ENCODE peak calls at places on chromosomes 11 and 22, in seven cellular contexts. S is activated T-cell treated with anti-CD3 and anti-CD28 coated beads for 48 hours; K is T follicular helper cell; E is naive thymus-derived CD4-positive, alpha-beta T cell; I is HCT116; U is NAMALWA; F is fibroblast of lung. L is an unnamed sample.

GRCh38 chr11:62612366-62613274 is at the start of the genes EML3 and ROM1:
- DNase-seq in S (peak; percentile 87), K (peak; percentile 75), E (peak; percentile 83), I (no peak), U (peak; percentile 95), F (peak; percentile 92), L (peak; percentile 91)

GRCh38 chr11:18310800-18311340 is 11.1 kb downstream of the HPS5 start:
- DNase-seq in S (no peak), K (no peak), E (no peak), I (no peak), U (no peak), F (no peak), L (no peak)

GRCh38 chr22:37178350-37179125 is 9.5 kb downstream of the C1QTNF6 start:
- DNase-seq in S (no peak), K (no peak), E (no peak), I (no peak), U (no peak), F (peak; percentile 41), L (peak; percentile 37)

GRCh38 chr22:29095459-29095858 is 22.6 kb downstream of the KREMEN1 start:
- DNase-seq in S (no peak), K (no peak), E (no peak), I (no peak), U (no peak), F (no peak), L (no peak)

GRCh38 chr11:76335827-76336226 is 45.1 kb downstream of the THAP12 start:
- DNase-seq in S (no peak), K (no peak), E (no peak), I (no peak), U (no peak), F (no peak), L (no peak)

GRCh38 chr11:58788355-58789023 is 56.0 kb downstream of the GLYATL2 start:
- DNase-seq in S (no peak), K (no peak), E (peak; percentile 78), I (peak; percentile 34), U (peak; percentile 63), F (peak; percentile 38), L (peak; percentile 3)

GRCh38 chr11:91295591-91295990 is 929.0 kb upstream of the FAT3 start:
- DNase-seq in S (no peak), K (no peak), E (no peak), I (no peak), U (no peak), F (peak; percentile 33), L (no peak)

GRCh38 chr11:75024764-75025211 is 36.1 kb downstream of the NEU3 start:
- DNase-seq in S (no peak), K (no peak), E (no peak), I (no peak), U (no peak), F (peak; percentile 28), L (no peak)

GRCh38 chr22:30208631-30209603 is 37.6 kb downstream of the LIF start:
- DNase-seq in S (no peak), K (no peak), E (no peak), I (no peak), U (no peak), F (peak; percentile 95), L (no peak)

GRCh38 chr11:119470316-119471266 is 47.6 kb upstream of the THY1 start:
- DNase-seq in S (no peak), K (no peak), E (no peak), I (no peak), U (no peak), F (peak; percentile 98), L (no peak)

GRCh38 chr11:114892381-114893197 is 214.3 kb downstream of the NXPE2 start:
- DNase-seq in S (no peak), K (no peak), E (no peak), I (no peak), U (peak; percentile 39), F (no peak), L (no peak)

GRCh38 chr11:123137496-123138270 is 57.4 kb downstream of the CLMP start:
- DNase-seq in S (no peak), K (no peak), E (no peak), I (no peak), U (no peak), F (peak; percentile 88), L (peak; percentile 83)

GRCh38 chr11:77086521-77087472 is 15.8 kb upstream of the OMP start:
- DNase-seq in S (no peak), K (no peak), E (no peak), I (no peak), U (no peak), F (no peak), L (no peak)

GRCh38 chr11:57644748-57645715 is 4.7 kb downstream of the YPEL4 start:
- DNase-seq in S (peak; percentile 78), K (peak; percentile 81), E (peak; percentile 88), I (peak; percentile 71), U (peak; percentile 88), F (peak; percentile 77), L (peak; percentile 79)